ENCODE peak calls at places on chromosomes 2 and 18, in ten cellular contexts. One of them, this sample, is unnamed.

GRCh38 chr2:106358081-106358480 is 110.1 kb downstream of the RGPD3 start:
- DNase-seq in endothelial cell of umbilical vein: no peak
- DNase-seq in esophagus muscularis mucosa: no peak
- DNase-seq in Panc1: no peak
- DNase-seq in sigmoid colon: no peak
- DNase-seq in transverse colon: no peak
- DNase-seq in GM23338: peak; percentile 5
- DNase-seq in H1: no peak
- DNase-seq in spleen: no peak
- DNase-seq in prostate gland: no peak
- DNase-seq in this sample: no peak

GRCh38 chr2:56121995-56122394 is 61.8 kb upstream of the CCDC85A start:
- DNase-seq in endothelial cell of umbilical vein: no peak
- DNase-seq in esophagus muscularis mucosa: peak; percentile 68
- DNase-seq in Panc1: no peak
- DNase-seq in sigmoid colon: no peak
- DNase-seq in transverse colon: no peak
- DNase-seq in GM23338: no peak
- DNase-seq in H1: no peak
- DNase-seq in spleen: no peak
- DNase-seq in prostate gland: no peak
- DNase-seq in this sample: no peak

GRCh38 chr18:72197598-72197997 is 346.5 kb downstream of the CBLN2 start:
- DNase-seq in endothelial cell of umbilical vein: no peak
- DNase-seq in esophagus muscularis mucosa: no peak
- DNase-seq in Panc1: no peak
- DNase-seq in sigmoid colon: peak; percentile 72
- DNase-seq in transverse colon: no peak
- DNase-seq in GM23338: no peak
- DNase-seq in H1: no peak
- DNase-seq in spleen: no peak
- DNase-seq in prostate gland: no peak
- DNase-seq in this sample: no peak

GRCh38 chr2:241666627-241667400 is 19.8 kb downstream of the DTYMK start:
- DNase-seq in endothelial cell of umbilical vein: peak; percentile 77
- DNase-seq in esophagus muscularis mucosa: no peak
- DNase-seq in Panc1: no peak
- DNase-seq in sigmoid colon: no peak
- DNase-seq in transverse colon: no peak
- DNase-seq in GM23338: peak; percentile 37
- DNase-seq in H1: no peak
- DNase-seq in spleen: no peak
- DNase-seq in prostate gland: no peak
- DNase-seq in this sample: no peak

GRCh38 chr2:161367675-161368074 is 48.4 kb upstream of the TBR1 start:
- DNase-seq in endothelial cell of umbilical vein: no peak
- DNase-seq in esophagus muscularis mucosa: no peak
- DNase-seq in Panc1: no peak
- DNase-seq in sigmoid colon: no peak
- DNase-seq in transverse colon: no peak
- DNase-seq in GM23338: no peak
- DNase-seq in H1: no peak
- DNase-seq in spleen: no peak
- DNase-seq in prostate gland: no peak
- DNase-seq in this sample: no peak

GRCh38 chr2:32849456-32850194 is 97.1 kb upstream of the LTBP1 start:
- DNase-seq in endothelial cell of umbilical vein: no peak
- DNase-seq in esophagus muscularis mucosa: no peak
- DNase-seq in Panc1: no peak
- DNase-seq in sigmoid colon: no peak
- DNase-seq in transverse colon: no peak
- DNase-seq in GM23338: no peak
- DNase-seq in H1: no peak
- DNase-seq in spleen: no peak
- DNase-seq in prostate gland: no peak
- DNase-seq in this sample: no peak

GRCh38 chr2:46333912-46334311 is 36.7 kb downstream of the EPAS1 start:
- DNase-seq in endothelial cell of umbilical vein: peak; percentile 57
- DNase-seq in esophagus muscularis mucosa: no peak
- DNase-seq in Panc1: no peak
- DNase-seq in sigmoid colon: no peak
- DNase-seq in transverse colon: no peak
- DNase-seq in GM23338: peak; percentile 21
- DNase-seq in H1: no peak
- DNase-seq in spleen: no peak
- DNase-seq in prostate gland: no peak
- DNase-seq in this sample: no peak

GRCh38 chr2:105262662-105263091 is 21.1 kb downstream of the GPR45 start:
- DNase-seq in endothelial cell of umbilical vein: no peak
- DNase-seq in esophagus muscularis mucosa: no peak
- DNase-seq in Panc1: no peak
- DNase-seq in sigmoid colon: no peak
- DNase-seq in transverse colon: no peak
- DNase-seq in GM23338: no peak
- DNase-seq in H1: no peak
- DNase-seq in spleen: no peak
- DNase-seq in prostate gland: no peak
- DNase-seq in this sample: no peak

GRCh38 chr18:56576826-56577573 is 61.4 kb downstream of the TXNL1 start:
- DNase-seq in endothelial cell of umbilical vein: no peak
- DNase-seq in esophagus muscularis mucosa: no peak
- DNase-seq in Panc1: no peak
- DNase-seq in sigmoid colon: no peak
- DNase-seq in transverse colon: no peak
- DNase-seq in GM23338: no peak
- DNase-seq in H1: no peak
- DNase-seq in spleen: no peak
- DNase-seq in prostate gland: no peak
- DNase-seq in this sample: no peak

GRCh38 chr2:96730212-96730611 is 9.7 kb downstream of the LMAN2L start:
- DNase-seq in endothelial cell of umbilical vein: no peak
- DNase-seq in esophagus muscularis mucosa: no peak
- DNase-seq in Panc1: no peak
- DNase-seq in sigmoid colon: no peak
- DNase-seq in transverse colon: no peak
- DNase-seq in GM23338: no peak
- DNase-seq in H1: no peak
- DNase-seq in spleen: no peak
- DNase-seq in prostate gland: no peak
- DNase-seq in this sample: no peak

GRCh38 chr2:205451901-205452300 is 230.4 kb upstream of the NRP2 start:
- DNase-seq in endothelial cell of umbilical vein: no peak
- DNase-seq in esophagus muscularis mucosa: no peak
- DNase-seq in Panc1: no peak
- DNase-seq in sigmoid colon: no peak
- DNase-seq in transverse colon: no peak
- DNase-seq in GM23338: no peak
- DNase-seq in H1: no peak
- DNase-seq in spleen: no peak
- DNase-seq in prostate gland: no peak
- DNase-seq in this sample: no peak

GRCh38 chr2:240129731-240130392 is 6.2 kb downstream of the COPS9 start:
- DNase-seq in endothelial cell of umbilical vein: no peak
- DNase-seq in esophagus muscularis mucosa: no peak
- DNase-seq in Panc1: no peak
- DNase-seq in sigmoid colon: no peak
- DNase-seq in transverse colon: no peak
- DNase-seq in GM23338: no peak
- DNase-seq in H1: no peak
- DNase-seq in spleen: peak; percentile 68
- DNase-seq in prostate gland: no peak
- DNase-seq in this sample: no peak

GRCh38 chr18:3163968-3164367 is 55.8 kb downstream of the MYOM1 start:
- DNase-seq in endothelial cell of umbilical vein: no peak
- DNase-seq in esophagus muscularis mucosa: no peak
- DNase-seq in Panc1: no peak
- DNase-seq in sigmoid colon: no peak
- DNase-seq in transverse colon: no peak
- DNase-seq in GM23338: no peak
- DNase-seq in H1: no peak
- DNase-seq in spleen: no peak
- DNase-seq in prostate gland: no peak
- DNase-seq in this sample: no peak

GRCh38 chr2:166331468-166331867 is 44.3 kb downstream of the SCN9A start:
- DNase-seq in endothelial cell of umbilical vein: no peak
- DNase-seq in esophagus muscularis mucosa: no peak
- DNase-seq in Panc1: no peak
- DNase-seq in sigmoid colon: no peak
- DNase-seq in transverse colon: no peak
- DNase-seq in GM23338: no peak
- DNase-seq in H1: no peak
- DNase-seq in spleen: no peak
- DNase-seq in prostate gland: no peak
- DNase-seq in this sample: no peak

GRCh38 chr18:59593291-59593717 is 103.9 kb downstream of the CCBE1 start:
- DNase-seq in endothelial cell of umbilical vein: no peak
- DNase-seq in esophagus muscularis mucosa: no peak
- DNase-seq in Panc1: no peak
- DNase-seq in sigmoid colon: no peak
- DNase-seq in transverse colon: no peak
- DNase-seq in GM23338: no peak
- DNase-seq in H1: no peak
- DNase-seq in spleen: no peak
- DNase-seq in prostate gland: no peak
- DNase-seq in this sample: no peak

GRCh38 chr2:76415821-76416220 is 705.1 kb upstream of the GCFC2 start:
- DNase-seq in endothelial cell of umbilical vein: no peak
- DNase-seq in esophagus muscularis mucosa: no peak
- DNase-seq in Panc1: no peak
- DNase-seq in sigmoid colon: no peak
- DNase-seq in transverse colon: no peak
- DNase-seq in GM23338: peak; percentile 11
- DNase-seq in H1: no peak
- DNase-seq in spleen: no peak
- DNase-seq in prostate gland: no peak
- DNase-seq in this sample: no peak

GRCh38 chr2:125456851-125457250 is 1199.1 kb upstream of the GYPC start:
- DNase-seq in endothelial cell of umbilical vein: no peak
- DNase-seq in esophagus muscularis mucosa: no peak
- DNase-seq in Panc1: no peak
- DNase-seq in sigmoid colon: no peak
- DNase-seq in transverse colon: no peak
- DNase-seq in GM23338: no peak
- DNase-seq in H1: no peak
- DNase-seq in spleen: no peak
- DNase-seq in prostate gland: no peak
- DNase-seq in this sample: no peak

DNA sequence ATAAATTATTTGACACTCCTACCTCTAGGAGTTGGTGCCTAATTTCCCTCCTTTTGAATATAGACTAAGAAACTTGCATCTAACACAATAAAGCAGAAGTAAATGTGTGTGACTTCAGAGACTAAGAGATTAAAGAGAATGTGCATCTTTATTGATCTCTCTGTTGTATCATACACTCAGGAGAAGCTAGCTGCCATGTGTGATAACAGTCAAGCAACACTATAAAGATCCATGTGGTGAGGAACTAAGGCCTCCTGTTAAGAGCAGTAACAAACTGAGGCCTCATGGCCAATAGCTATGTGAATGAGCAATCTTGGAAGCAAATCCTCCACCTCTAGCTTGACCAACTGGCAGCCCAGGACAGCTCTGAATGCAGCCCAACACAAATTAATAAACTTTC is 3.4 kb downstream of the FANCL start:
- DNase-seq in endothelial cell of umbilical vein: no peak
- DNase-seq in esophagus muscularis mucosa: no peak
- DNase-seq in Panc1: no peak
- DNase-seq in sigmoid colon: no peak
- DNase-seq in transverse colon: no peak
- DNase-seq in GM23338: peak; percentile 32
- DNase-seq in H1: no peak
- DNase-seq in spleen: no peak
- DNase-seq in prostate gland: no peak
- DNase-seq in this sample: no peak
- TF ChIP-seq POLR2AphosphoS5 in endothelial cell of umbilical vein: no peak
- TF ChIP-seq POLR2AphosphoS5 in esophagus muscularis mucosa: no peak
- TF ChIP-seq POLR2AphosphoS5 in Panc1: no peak
- TF ChIP-seq POLR2AphosphoS5 in sigmoid colon: no peak
- TF ChIP-seq POLR2AphosphoS5 in transverse colon: no peak
- TF ChIP-seq POLR2AphosphoS5 in GM23338: no peak
- TF ChIP-seq POLR2AphosphoS5 in H1: no peak
- TF ChIP-seq POLR2AphosphoS5 in spleen: no peak
- TF ChIP-seq POLR2AphosphoS5 in prostate gland: no peak
- TF ChIP-seq POLR2AphosphoS5 in this sample: no peak

GRCh38 chr18:24023185-24023814 is 8.7 kb downstream of the TTC39C start:
- DNase-seq in endothelial cell of umbilical vein: no peak
- DNase-seq in esophagus muscularis mucosa: no peak
- DNase-seq in Panc1: no peak
- DNase-seq in sigmoid colon: no peak
- DNase-seq in transverse colon: no peak
- DNase-seq in GM23338: peak; percentile 86
- DNase-seq in H1: peak; percentile 62
- DNase-seq in spleen: no peak
- DNase-seq in prostate gland: peak; percentile 53
- DNase-seq in this sample: no peak
- TF ChIP-seq CTCF in endothelial cell of umbilical vein: no peak
- TF ChIP-seq CTCF in esophagus muscularis mucosa: no peak
- TF ChIP-seq CTCF in Panc1: no peak
- TF ChIP-seq CTCF in sigmoid colon: no peak
- TF ChIP-seq CTCF in transverse colon: no peak
- TF ChIP-seq CTCF in GM23338: peak; percentile 52
- TF ChIP-seq CTCF in H1: peak; percentile 65
- TF ChIP-seq CTCF in spleen: no peak
- TF ChIP-seq CTCF in prostate gland: no peak
- TF ChIP-seq CTCF in this sample: no peak

DNA sequence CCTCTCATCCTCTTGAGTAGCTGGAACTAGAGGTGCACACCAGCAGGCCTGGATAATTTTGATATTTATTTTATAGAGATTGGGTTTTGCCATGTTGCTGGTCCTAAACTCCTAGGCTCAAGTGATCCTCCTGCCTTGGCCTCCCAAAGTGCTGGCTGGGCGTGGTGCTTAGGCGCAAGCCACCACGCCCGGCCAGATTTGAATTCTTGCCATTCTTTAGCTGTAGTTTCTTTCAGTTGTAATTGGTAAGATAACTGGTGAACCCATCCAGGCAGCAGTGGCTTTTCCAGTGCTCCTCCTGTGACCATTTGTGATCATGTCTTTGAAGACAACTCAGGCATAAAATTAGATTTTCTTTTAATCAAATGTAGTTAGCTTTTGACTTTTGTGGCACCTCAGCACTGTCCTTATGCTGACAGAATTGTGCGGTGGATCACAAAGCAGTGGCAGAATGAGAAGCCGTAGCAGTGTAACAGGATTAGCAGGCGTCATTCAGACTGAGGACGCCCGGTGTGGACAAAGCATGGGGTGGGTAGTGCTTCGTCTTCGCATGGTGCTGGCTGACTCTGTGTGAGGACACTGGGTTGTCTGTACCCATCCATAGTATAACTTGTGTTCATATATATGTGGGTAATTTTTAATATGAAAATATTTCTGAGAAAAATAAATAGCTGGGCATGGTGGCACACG is 30.0 kb upstream of the TOGARAM2 start:
- DNase-seq in endothelial cell of umbilical vein: no peak
- DNase-seq in esophagus muscularis mucosa: no peak
- DNase-seq in Panc1: no peak
- DNase-seq in sigmoid colon: no peak
- DNase-seq in transverse colon: no peak
- DNase-seq in GM23338: no peak
- DNase-seq in H1: no peak
- DNase-seq in spleen: no peak
- DNase-seq in prostate gland: no peak
- DNase-seq in this sample: no peak
- TF ChIP-seq POLR2AphosphoS5 in endothelial cell of umbilical vein: no peak
- TF ChIP-seq POLR2AphosphoS5 in esophagus muscularis mucosa: no peak
- TF ChIP-seq POLR2AphosphoS5 in Panc1: no peak
- TF ChIP-seq POLR2AphosphoS5 in sigmoid colon: no peak
- TF ChIP-seq POLR2AphosphoS5 in transverse colon: no peak
- TF ChIP-seq POLR2AphosphoS5 in GM23338: no peak
- TF ChIP-seq POLR2AphosphoS5 in H1: no peak
- TF ChIP-seq POLR2AphosphoS5 in spleen: no peak
- TF ChIP-seq POLR2AphosphoS5 in prostate gland: no peak
- TF ChIP-seq POLR2AphosphoS5 in this sample: no peak

GRCh38 chr2:29206941-29207340 is 91.7 kb downstream of the CLIP4 start:
- DNase-seq in endothelial cell of umbilical vein: no peak
- DNase-seq in esophagus muscularis mucosa: no peak
- DNase-seq in Panc1: no peak
- DNase-seq in sigmoid colon: no peak
- DNase-seq in transverse colon: no peak
- DNase-seq in GM23338: peak; percentile 50
- DNase-seq in H1: no peak
- DNase-seq in spleen: no peak
- DNase-seq in prostate gland: no peak
- DNase-seq in this sample: no peak
- TF ChIP-seq CTCF in endothelial cell of umbilical vein: no peak
- TF ChIP-seq CTCF in esophagus muscularis mucosa: no peak
- TF ChIP-seq CTCF in Panc1: peak; percentile 22
- TF ChIP-seq CTCF in sigmoid colon: no peak
- TF ChIP-seq CTCF in transverse colon: no peak
- TF ChIP-seq CTCF in GM23338: peak; percentile 21
- TF ChIP-seq CTCF in H1: peak; percentile 25
- TF ChIP-seq CTCF in spleen: no peak
- TF ChIP-seq CTCF in prostate gland: no peak
- TF ChIP-seq CTCF in this sample: no peak

This sample was measured in vagina.